ENCODE peak calls at places on chromosomes 11 and 22, in five cellular contexts. One of them, this sample, is unnamed.

GRCh38 chr11:62665630-62666258 is 632 bp downstream of the CSKMT start:
- DNase-seq in GM23248: peak; percentile 80
- DNase-seq in neural progenitor cell: peak; percentile 73
- DNase-seq in CD4-positive, CD25-positive, alpha-beta regulatory T cell: peak; percentile 49
- DNase-seq in A673: no peak
- DNase-seq in this sample: no peak

GRCh38 chr22:46542011-46542985 is 4.9 kb upstream of the CELSR1 start:
- DNase-seq in GM23248: peak; percentile 81
- DNase-seq in neural progenitor cell: peak; percentile 87
- DNase-seq in CD4-positive, CD25-positive, alpha-beta regulatory T cell: peak; percentile 34
- DNase-seq in A673: peak; percentile 76
- DNase-seq in this sample: no peak

GRCh38 chr22:32204211-32204855 is 540 bp downstream of the RFPL2 start:
- DNase-seq in GM23248: no peak
- DNase-seq in neural progenitor cell: peak; percentile 63
- DNase-seq in CD4-positive, CD25-positive, alpha-beta regulatory T cell: no peak
- DNase-seq in A673: peak; percentile 19
- DNase-seq in this sample: no peak

GRCh38 chr11:7909585-7910325 is 21.3 kb downstream of the OR10A6 start:
- DNase-seq in GM23248: no peak
- DNase-seq in neural progenitor cell: no peak
- DNase-seq in CD4-positive, CD25-positive, alpha-beta regulatory T cell: no peak
- DNase-seq in A673: no peak
- DNase-seq in this sample: no peak

GRCh38 chr11:103035656-103036434 is 56.1 kb downstream of the DCUN1D5 start:
- DNase-seq in GM23248: peak; percentile 95
- DNase-seq in neural progenitor cell: peak; percentile 56
- DNase-seq in CD4-positive, CD25-positive, alpha-beta regulatory T cell: peak; percentile 20
- DNase-seq in A673: peak; percentile 95
- DNase-seq in this sample: peak; percentile 94

GRCh38 chr11:93085097-93085496 is 112.7 kb downstream of the SLC36A4 start:
- DNase-seq in GM23248: peak; percentile 79
- DNase-seq in neural progenitor cell: no peak
- DNase-seq in CD4-positive, CD25-positive, alpha-beta regulatory T cell: no peak
- DNase-seq in A673: peak; percentile 28
- DNase-seq in this sample: no peak

GRCh38 chr22:20530368-20531153 is 23.2 kb downstream of the MED15 start:
- DNase-seq in GM23248: peak; percentile 96
- DNase-seq in neural progenitor cell: no peak
- DNase-seq in CD4-positive, CD25-positive, alpha-beta regulatory T cell: no peak
- DNase-seq in A673: no peak
- DNase-seq in this sample: no peak

GRCh38 chr22:44365196-44365802 is 52.5 kb upstream of the SHISAL1 start:
- DNase-seq in GM23248: peak; percentile 18
- DNase-seq in neural progenitor cell: no peak
- DNase-seq in CD4-positive, CD25-positive, alpha-beta regulatory T cell: no peak
- DNase-seq in A673: no peak
- DNase-seq in this sample: no peak

GRCh38 chr22:44605486-44605885 is 96.5 kb upstream of the PRR5 start:
- DNase-seq in GM23248: no peak
- DNase-seq in neural progenitor cell: no peak
- DNase-seq in CD4-positive, CD25-positive, alpha-beta regulatory T cell: no peak
- DNase-seq in A673: no peak
- DNase-seq in this sample: no peak

GRCh38 chr22:25350551-25350971 is 131.1 kb downstream of the CRYBB2 start:
- DNase-seq in GM23248: no peak
- DNase-seq in neural progenitor cell: no peak
- DNase-seq in CD4-positive, CD25-positive, alpha-beta regulatory T cell: no peak
- DNase-seq in A673: no peak
- DNase-seq in this sample: no peak

GRCh38 chr11:113316251-113316650 is 1.9 kb downstream of the TTC12 start:
- DNase-seq in GM23248: no peak
- DNase-seq in neural progenitor cell: no peak
- DNase-seq in CD4-positive, CD25-positive, alpha-beta regulatory T cell: no peak
- DNase-seq in A673: no peak
- DNase-seq in this sample: peak; percentile 70

GRCh38 chr11:44816761-44817160 is 90.0 kb downstream of the TSPAN18 start:
- DNase-seq in GM23248: no peak
- DNase-seq in neural progenitor cell: no peak
- DNase-seq in CD4-positive, CD25-positive, alpha-beta regulatory T cell: no peak
- DNase-seq in A673: no peak
- DNase-seq in this sample: no peak

GRCh38 chr22:37996079-37996478 is 11.7 kb upstream of the SOX10 start:
- DNase-seq in GM23248: no peak
- DNase-seq in neural progenitor cell: no peak
- DNase-seq in CD4-positive, CD25-positive, alpha-beta regulatory T cell: no peak
- DNase-seq in A673: peak; percentile 31
- DNase-seq in this sample: no peak

GRCh38 chr11:20021771-20022362 is 138.4 kb downstream of the DBX1 start:
- DNase-seq in GM23248: no peak
- DNase-seq in neural progenitor cell: peak; percentile 76
- DNase-seq in CD4-positive, CD25-positive, alpha-beta regulatory T cell: no peak
- DNase-seq in A673: no peak
- DNase-seq in this sample: no peak

GRCh38 chr11:3111919-3112690 is 53.0 kb downstream of the OSBPL5 start:
- DNase-seq in GM23248: no peak
- DNase-seq in neural progenitor cell: no peak
- DNase-seq in CD4-positive, CD25-positive, alpha-beta regulatory T cell: no peak
- DNase-seq in A673: no peak
- DNase-seq in this sample: no peak

GRCh38 chr11:23727821-23728220 is 769.0 kb upstream of the LUZP2 start:
- DNase-seq in GM23248: peak; percentile 33
- DNase-seq in neural progenitor cell: no peak
- DNase-seq in CD4-positive, CD25-positive, alpha-beta regulatory T cell: no peak
- DNase-seq in A673: peak; percentile 0
- DNase-seq in this sample: no peak

GRCh38 chr11:45208135-45208534 is 61.7 kb downstream of the PRDM11 start:
- DNase-seq in GM23248: no peak
- DNase-seq in neural progenitor cell: no peak
- DNase-seq in CD4-positive, CD25-positive, alpha-beta regulatory T cell: no peak
- DNase-seq in A673: no peak
- DNase-seq in this sample: no peak

GRCh38 chr22:43042101-43042780 is 27.3 kb upstream of the PACSIN2 start:
- DNase-seq in GM23248: no peak
- DNase-seq in neural progenitor cell: peak; percentile 17
- DNase-seq in CD4-positive, CD25-positive, alpha-beta regulatory T cell: no peak
- DNase-seq in A673: peak; percentile 51
- DNase-seq in this sample: no peak

GRCh38 chr11:73566977-73567755 is 30.7 kb downstream of the FAM168A start:
- DNase-seq in GM23248: no peak
- DNase-seq in neural progenitor cell: no peak
- DNase-seq in CD4-positive, CD25-positive, alpha-beta regulatory T cell: no peak
- DNase-seq in A673: peak; percentile 16
- DNase-seq in this sample: no peak

GRCh38 chr11:873723-874122 is 31.1 kb downstream of the TSPAN4 start:
- DNase-seq in GM23248: no peak
- DNase-seq in neural progenitor cell: no peak
- DNase-seq in CD4-positive, CD25-positive, alpha-beta regulatory T cell: no peak
- DNase-seq in A673: no peak
- DNase-seq in this sample: no peak

GRCh38 chr11:877565-877964 is 33.0 kb downstream of the CHID1 start:
- DNase-seq in GM23248: no peak
- DNase-seq in neural progenitor cell: peak; percentile 48
- DNase-seq in CD4-positive, CD25-positive, alpha-beta regulatory T cell: no peak
- DNase-seq in A673: peak; percentile 69
- DNase-seq in this sample: no peak

GRCh38 chr11:876550-876949 is 33.9 kb downstream of the TSPAN4 start:
- DNase-seq in GM23248: peak; percentile 44
- DNase-seq in neural progenitor cell: no peak
- DNase-seq in CD4-positive, CD25-positive, alpha-beta regulatory T cell: no peak
- DNase-seq in A673: no peak
- DNase-seq in this sample: no peak

GRCh38 chr11:875769-876301 is 33.2 kb downstream of the TSPAN4 start:
- DNase-seq in GM23248: no peak
- DNase-seq in neural progenitor cell: no peak
- DNase-seq in CD4-positive, CD25-positive, alpha-beta regulatory T cell: no peak
- DNase-seq in A673: no peak
- DNase-seq in this sample: no peak

DNA sequence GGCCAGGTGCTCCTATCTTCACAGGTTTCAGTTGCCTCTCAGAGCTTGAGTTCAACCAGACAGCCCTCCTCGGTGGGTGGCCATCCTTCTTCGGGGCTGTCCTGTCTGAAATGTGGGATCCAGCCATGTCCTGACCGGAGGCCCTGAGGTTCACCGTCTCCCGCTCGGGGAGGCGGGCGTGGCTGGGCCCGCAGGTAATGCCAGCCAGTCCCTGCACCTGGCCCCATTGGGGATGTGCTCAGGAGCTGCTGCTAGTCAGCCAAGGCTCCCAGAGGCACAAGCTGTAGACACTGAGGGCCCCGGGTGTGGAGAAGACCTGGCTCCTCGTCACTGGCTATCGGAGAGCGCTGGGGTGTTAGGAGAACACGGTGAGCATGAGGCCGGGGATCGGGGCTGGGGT is 32.6 kb downstream of the TSPAN4 start:
- DNase-seq in GM23248: no peak
- DNase-seq in neural progenitor cell: no peak
- DNase-seq in CD4-positive, CD25-positive, alpha-beta regulatory T cell: no peak
- DNase-seq in A673: no peak
- DNase-seq in this sample: no peak
- H3K4me3 ChIP-seq in GM23248: no peak overlapping the region
- H3K4me3 ChIP-seq in neural progenitor cell: no peak overlapping the region
- H3K4me3 ChIP-seq in CD4-positive, CD25-positive, alpha-beta regulatory T cell: no peak overlapping the region
- H3K4me3 ChIP-seq in A673: no peak overlapping the region
- H3K4me3 ChIP-seq in this sample: no peak overlapping the region

GRCh38 chr11:46671958-46672315 is 28.5 kb downstream of the ARHGAP1 start:
- DNase-seq in GM23248: no peak
- DNase-seq in neural progenitor cell: no peak
- DNase-seq in CD4-positive, CD25-positive, alpha-beta regulatory T cell: no peak
- DNase-seq in A673: no peak
- DNase-seq in this sample: no peak

GRCh38 chr11:46666982-46667590 is 33.3 kb downstream of the ARHGAP1 start:
- DNase-seq in GM23248: no peak
- DNase-seq in neural progenitor cell: no peak
- DNase-seq in CD4-positive, CD25-positive, alpha-beta regulatory T cell: no peak
- DNase-seq in A673: no peak
- DNase-seq in this sample: no peak

GRCh38 chr11:46672381-46672839 is 28.0 kb downstream of the ARHGAP1 start:
- DNase-seq in GM23248: no peak
- DNase-seq in neural progenitor cell: no peak
- DNase-seq in CD4-positive, CD25-positive, alpha-beta regulatory T cell: no peak
- DNase-seq in A673: no peak
- DNase-seq in this sample: no peak

GRCh38 chr11:46668480-46669085 is 31.8 kb downstream of the ARHGAP1 start:
- DNase-seq in GM23248: no peak
- DNase-seq in neural progenitor cell: no peak
- DNase-seq in CD4-positive, CD25-positive, alpha-beta regulatory T cell: no peak
- DNase-seq in A673: no peak
- DNase-seq in this sample: no peak

DNA sequence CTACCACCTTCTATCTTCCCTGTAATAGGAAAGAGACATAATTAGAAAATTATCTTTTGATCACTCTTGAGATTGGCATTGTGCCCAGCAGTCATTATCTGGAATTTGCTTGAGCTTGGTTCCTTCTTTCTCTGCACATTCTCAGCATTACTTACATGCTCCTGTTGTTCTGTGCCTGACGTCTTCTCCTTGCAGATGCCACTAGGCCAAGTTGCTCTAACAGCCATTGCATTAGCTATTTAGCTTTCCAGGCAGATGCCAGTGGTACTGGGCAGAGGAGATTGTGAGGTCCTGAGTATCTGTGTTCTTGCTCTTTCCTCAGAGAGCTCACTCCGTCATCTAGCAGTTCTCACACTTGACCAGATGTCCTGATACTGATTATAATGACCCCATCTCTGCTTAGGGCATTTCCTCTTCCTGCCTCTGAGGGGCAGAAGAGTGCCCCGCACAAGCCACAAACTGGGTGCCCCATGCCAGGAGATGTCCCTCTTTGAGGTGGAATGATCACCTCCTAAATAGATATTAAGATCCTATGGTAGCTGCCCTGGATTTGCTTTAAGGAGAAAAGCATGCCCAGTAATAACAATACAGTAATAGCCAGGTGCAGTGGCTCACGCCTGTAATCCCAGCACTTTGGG is 30.7 kb downstream of the ARHGAP1 start:
- DNase-seq in GM23248: no peak
- DNase-seq in neural progenitor cell: peak; percentile 18
- DNase-seq in CD4-positive, CD25-positive, alpha-beta regulatory T cell: no peak
- DNase-seq in A673: peak; percentile 52
- DNase-seq in this sample: no peak
- H3K27ac ChIP-seq in GM23248: no peak overlapping the region
- H3K27ac ChIP-seq in neural progenitor cell: no peak overlapping the region
- H3K27ac ChIP-seq in CD4-positive, CD25-positive, alpha-beta regulatory T cell: no peak overlapping the region
- H3K27ac ChIP-seq in A673: no peak overlapping the region
- H3K27ac ChIP-seq in this sample: no peak overlapping the region

GRCh38 chr11:17477084-17477333 is 364 bp upstream of the ABCC8 start:
- DNase-seq in GM23248: no peak
- DNase-seq in neural progenitor cell: no peak
- DNase-seq in CD4-positive, CD25-positive, alpha-beta regulatory T cell: no peak
- DNase-seq in A673: no peak
- DNase-seq in this sample: no peak
- H3K4me3 ChIP-seq in GM23248: no peak overlapping the region
- H3K4me3 ChIP-seq in neural progenitor cell: peak overlapping the region; percentile 91
- H3K4me3 ChIP-seq in CD4-positive, CD25-positive, alpha-beta regulatory T cell: no peak overlapping the region
- H3K4me3 ChIP-seq in A673: no peak overlapping the region
- H3K4me3 ChIP-seq in this sample: no peak overlapping the region

GRCh38 chr11:46364791-46365190 is 16.7 kb upstream of the MDK start:
- DNase-seq in GM23248: no peak
- DNase-seq in neural progenitor cell: no peak
- DNase-seq in CD4-positive, CD25-positive, alpha-beta regulatory T cell: no peak
- DNase-seq in A673: no peak
- DNase-seq in this sample: no peak
- H3K27ac ChIP-seq in GM23248: no peak overlapping the region
- H3K27ac ChIP-seq in neural progenitor cell: no peak overlapping the region
- H3K27ac ChIP-seq in CD4-positive, CD25-positive, alpha-beta regulatory T cell: peak overlapping the region; percentile 8
- H3K27ac ChIP-seq in A673: no peak overlapping the region
- H3K27ac ChIP-seq in this sample: no peak overlapping the region

DNA sequence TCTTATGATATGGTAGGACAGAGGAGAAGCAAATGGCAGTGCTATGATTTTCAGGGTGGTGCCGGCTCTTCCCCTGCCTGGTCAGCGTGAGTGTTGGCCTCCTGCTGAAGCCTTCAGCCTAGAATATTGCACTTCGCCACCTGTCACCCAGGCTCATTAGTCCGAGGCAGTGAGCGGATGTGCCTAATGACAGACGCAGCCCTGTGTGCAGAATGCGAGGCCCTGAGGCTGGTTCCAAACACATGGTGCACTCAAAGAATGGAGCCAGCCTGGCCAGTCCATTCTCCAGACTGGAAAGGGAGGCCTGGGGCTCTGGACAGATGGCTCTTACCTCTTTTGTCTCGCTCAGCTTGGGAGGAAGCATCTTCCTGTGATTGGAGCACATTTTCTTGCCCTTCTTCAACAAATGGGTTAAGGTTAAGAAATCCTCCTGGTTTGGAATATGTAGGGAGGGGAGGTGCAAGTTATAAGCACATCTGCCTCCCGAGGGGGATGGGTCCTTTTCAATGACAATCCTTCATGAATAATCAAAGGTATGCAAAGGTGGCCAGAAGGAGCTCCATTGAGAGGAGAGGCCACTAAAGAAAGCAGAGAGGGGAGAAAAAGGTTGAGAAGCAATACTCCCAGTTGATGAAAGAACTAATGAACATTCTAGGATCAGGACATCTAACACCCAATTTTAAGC is 39.7 kb upstream of the GALNT18 start:
- DNase-seq in GM23248: no peak
- DNase-seq in neural progenitor cell: no peak
- DNase-seq in CD4-positive, CD25-positive, alpha-beta regulatory T cell: no peak
- DNase-seq in A673: no peak
- DNase-seq in this sample: no peak
- H3K4me3 ChIP-seq in GM23248: no peak overlapping the region
- H3K4me3 ChIP-seq in neural progenitor cell: no peak overlapping the region
- H3K4me3 ChIP-seq in CD4-positive, CD25-positive, alpha-beta regulatory T cell: no peak overlapping the region
- H3K4me3 ChIP-seq in A673: no peak overlapping the region
- H3K4me3 ChIP-seq in this sample: no peak overlapping the region